ENCODE peak calls at places on chromosomes 16 and 17, in five cellular contexts. E is NCI-H345; J is iPS-NIHi11; D is naive thymus-derived CD4-positive, alpha-beta T cell; V is caudate nucleus. N is an unnamed sample.

GRCh38 chr17:31321971-31322370 is 549 bp upstream of the EVI2A start:
- DNase-seq in E (no peak), J (no peak), D (no peak), V (no peak), N (no peak)

GRCh38 chr16:16111639-16112038 is 111.7 kb downstream of the ABCC6 start:
- DNase-seq in E (no peak), J (no peak), D (no peak), V (no peak), N (no peak)

GRCh38 chr17:77516902-77517301 is 376.1 kb downstream of the SEC14L1 start:
- DNase-seq in E (no peak), J (no peak), D (no peak), V (no peak), N (peak)

GRCh38 chr16:29117631-29118030 is 132.8 kb downstream of the LAT start:
- DNase-seq in E (no peak), J (no peak), D (no peak), V (no peak), N (no peak)

GRCh38 chr17:29069526-29070041 is 26.6 kb downstream of the PIPOX start:
- DNase-seq in E (no peak), J (peak), D (no peak), V (no peak), N (no peak)

GRCh38 chr16:30928390-30928789 is 5.0 kb downstream of the FBXL19 start:
- DNase-seq in E (no peak), J (no peak), D (no peak), V (no peak), N (no peak)

GRCh38 chr16:72848759-72849664 is 198.9 kb downstream of the ZFHX3 start:
- DNase-seq in E (peak), J (peak), D (no peak), V (peak), N (no peak)

GRCh38 chr17:17809527-17810373 is 27.0 kb downstream of the SREBF1 start:
- DNase-seq in E (no peak), J (peak), D (no peak), V (peak), N (no peak)

GRCh38 chr16:64975821-64976220 is 146.0 kb downstream of the CDH11 start:
- DNase-seq in E (no peak), J (no peak), D (no peak), V (no peak), N (no peak)

GRCh38 chr17:39666231-39666600 is 1.1 kb downstream of the TCAP start:
- DNase-seq in E (no peak), J (no peak), D (no peak), V (no peak), N (no peak)

GRCh38 chr17:78981010-78981888 is 1.5 kb upstream of the LGALS3BP start:
- DNase-seq in E (no peak), J (no peak), D (no peak), V (no peak), N (no peak)

GRCh38 chr16:24734382-24734781 is 4.9 kb downstream of the TNRC6A start:
- DNase-seq in E (no peak), J (no peak), D (no peak), V (no peak), N (no peak)